ENCODE peak calls at places on chromosomes 3 and 15, in ten cellular contexts. One of them, this sample, is unnamed.

GRCh38 chr3:146585156-146585555 is 20.0 kb downstream of the PLSCR5 start:
- DNase-seq in neuronal stem cell: no peak
- DNase-seq in T-helper 22 cell: no peak
- DNase-seq in activated T-cell treated with anti-CD3 and anti-CD28 coated beads, Interleukin-2, amount 50 U/mL, for 1 hour: no peak
- DNase-seq in dermis microvascular lymphatic vessel endothelial cell: no peak
- DNase-seq in fibroblast of lung: no peak
- DNase-seq in NCI-H1105: no peak
- DNase-seq in stimulated activated naive CD8-positive, alpha-beta T cell treated with anti-CD3 and anti-CD28 coated beads, Interleukin-15, Interleukin-2, amounts not matched to agents 100 U/mL and 50 U/mL, for 24 hours: no peak
- DNase-seq in GDM1: no peak
- DNase-seq in esophagus squamous epithelium: no peak
- DNase-seq in this sample: no peak

GRCh38 chr3:53078656-53079055 is 32.8 kb upstream of the SFMBT1 start:
- DNase-seq in neuronal stem cell: no peak
- DNase-seq in T-helper 22 cell: no peak
- DNase-seq in activated T-cell treated with anti-CD3 and anti-CD28 coated beads, Interleukin-2, amount 50 U/mL, for 1 hour: no peak
- DNase-seq in dermis microvascular lymphatic vessel endothelial cell: no peak
- DNase-seq in fibroblast of lung: no peak
- DNase-seq in NCI-H1105: no peak
- DNase-seq in stimulated activated naive CD8-positive, alpha-beta T cell treated with anti-CD3 and anti-CD28 coated beads, Interleukin-15, Interleukin-2, amounts not matched to agents 100 U/mL and 50 U/mL, for 24 hours: no peak
- DNase-seq in GDM1: no peak
- DNase-seq in esophagus squamous epithelium: no peak
- DNase-seq in this sample: no peak

GRCh38 chr15:101168463-101168824 is 83.4 kb downstream of the CHSY1 start:
- DNase-seq in neuronal stem cell: no peak
- DNase-seq in T-helper 22 cell: no peak
- DNase-seq in activated T-cell treated with anti-CD3 and anti-CD28 coated beads, Interleukin-2, amount 50 U/mL, for 1 hour: no peak
- DNase-seq in dermis microvascular lymphatic vessel endothelial cell: no peak
- DNase-seq in fibroblast of lung: peak
- DNase-seq in NCI-H1105: no peak
- DNase-seq in stimulated activated naive CD8-positive, alpha-beta T cell treated with anti-CD3 and anti-CD28 coated beads, Interleukin-15, Interleukin-2, amounts not matched to agents 100 U/mL and 50 U/mL, for 24 hours: no peak
- DNase-seq in GDM1: no peak
- DNase-seq in esophagus squamous epithelium: no peak
- DNase-seq in this sample: no peak

GRCh38 chr15:58407366-58407765 is 24.4 kb upstream of the LIPC start:
- DNase-seq in neuronal stem cell: no peak
- DNase-seq in T-helper 22 cell: no peak
- DNase-seq in activated T-cell treated with anti-CD3 and anti-CD28 coated beads, Interleukin-2, amount 50 U/mL, for 1 hour: no peak
- DNase-seq in dermis microvascular lymphatic vessel endothelial cell: no peak
- DNase-seq in fibroblast of lung: no peak
- DNase-seq in NCI-H1105: no peak
- DNase-seq in stimulated activated naive CD8-positive, alpha-beta T cell treated with anti-CD3 and anti-CD28 coated beads, Interleukin-15, Interleukin-2, amounts not matched to agents 100 U/mL and 50 U/mL, for 24 hours: no peak
- DNase-seq in GDM1: no peak
- DNase-seq in esophagus squamous epithelium: no peak
- DNase-seq in this sample: no peak

GRCh38 chr3:22960326-22960984 is 242.7 kb upstream of the UBE2E2 start:
- DNase-seq in neuronal stem cell: peak
- DNase-seq in T-helper 22 cell: no peak
- DNase-seq in activated T-cell treated with anti-CD3 and anti-CD28 coated beads, Interleukin-2, amount 50 U/mL, for 1 hour: no peak
- DNase-seq in dermis microvascular lymphatic vessel endothelial cell: peak
- DNase-seq in fibroblast of lung: peak
- DNase-seq in NCI-H1105: peak
- DNase-seq in stimulated activated naive CD8-positive, alpha-beta T cell treated with anti-CD3 and anti-CD28 coated beads, Interleukin-15, Interleukin-2, amounts not matched to agents 100 U/mL and 50 U/mL, for 24 hours: peak
- DNase-seq in GDM1: no peak
- DNase-seq in esophagus squamous epithelium: no peak
- DNase-seq in this sample: peak

GRCh38 chr15:81296673-81297072 is 27.3 kb downstream of the STARD5 start:
- DNase-seq in neuronal stem cell: no peak
- DNase-seq in T-helper 22 cell: peak
- DNase-seq in activated T-cell treated with anti-CD3 and anti-CD28 coated beads, Interleukin-2, amount 50 U/mL, for 1 hour: peak
- DNase-seq in dermis microvascular lymphatic vessel endothelial cell: peak
- DNase-seq in fibroblast of lung: no peak
- DNase-seq in NCI-H1105: no peak
- DNase-seq in stimulated activated naive CD8-positive, alpha-beta T cell treated with anti-CD3 and anti-CD28 coated beads, Interleukin-15, Interleukin-2, amounts not matched to agents 100 U/mL and 50 U/mL, for 24 hours: peak
- DNase-seq in GDM1: peak
- DNase-seq in esophagus squamous epithelium: no peak
- DNase-seq in this sample: no peak

GRCh38 chr3:178585439-178585838 is 49.2 kb downstream of the KCNMB2 start:
- DNase-seq in neuronal stem cell: no peak
- DNase-seq in T-helper 22 cell: no peak
- DNase-seq in activated T-cell treated with anti-CD3 and anti-CD28 coated beads, Interleukin-2, amount 50 U/mL, for 1 hour: no peak
- DNase-seq in dermis microvascular lymphatic vessel endothelial cell: no peak
- DNase-seq in fibroblast of lung: no peak
- DNase-seq in NCI-H1105: no peak
- DNase-seq in stimulated activated naive CD8-positive, alpha-beta T cell treated with anti-CD3 and anti-CD28 coated beads, Interleukin-15, Interleukin-2, amounts not matched to agents 100 U/mL and 50 U/mL, for 24 hours: no peak
- DNase-seq in GDM1: no peak
- DNase-seq in esophagus squamous epithelium: no peak
- DNase-seq in this sample: no peak

GRCh38 chr15:64288577-64288976 is 67.4 kb downstream of the CSNK1G1 start:
- DNase-seq in neuronal stem cell: no peak
- DNase-seq in T-helper 22 cell: no peak
- DNase-seq in activated T-cell treated with anti-CD3 and anti-CD28 coated beads, Interleukin-2, amount 50 U/mL, for 1 hour: no peak
- DNase-seq in dermis microvascular lymphatic vessel endothelial cell: no peak
- DNase-seq in fibroblast of lung: peak
- DNase-seq in NCI-H1105: peak
- DNase-seq in stimulated activated naive CD8-positive, alpha-beta T cell treated with anti-CD3 and anti-CD28 coated beads, Interleukin-15, Interleukin-2, amounts not matched to agents 100 U/mL and 50 U/mL, for 24 hours: no peak
- DNase-seq in GDM1: no peak
- DNase-seq in esophagus squamous epithelium: no peak
- DNase-seq in this sample: no peak

GRCh38 chr3:45123841-45124269 is 22.3 kb downstream of the CDCP1 start:
- DNase-seq in neuronal stem cell: no peak
- DNase-seq in T-helper 22 cell: no peak
- DNase-seq in activated T-cell treated with anti-CD3 and anti-CD28 coated beads, Interleukin-2, amount 50 U/mL, for 1 hour: no peak
- DNase-seq in dermis microvascular lymphatic vessel endothelial cell: no peak
- DNase-seq in fibroblast of lung: peak
- DNase-seq in NCI-H1105: no peak
- DNase-seq in stimulated activated naive CD8-positive, alpha-beta T cell treated with anti-CD3 and anti-CD28 coated beads, Interleukin-15, Interleukin-2, amounts not matched to agents 100 U/mL and 50 U/mL, for 24 hours: no peak
- DNase-seq in GDM1: no peak
- DNase-seq in esophagus squamous epithelium: no peak
- DNase-seq in this sample: no peak

GRCh38 chr15:80379671-80380070 is 24.5 kb upstream of the ARNT2 start:
- DNase-seq in neuronal stem cell: no peak
- DNase-seq in T-helper 22 cell: no peak
- DNase-seq in activated T-cell treated with anti-CD3 and anti-CD28 coated beads, Interleukin-2, amount 50 U/mL, for 1 hour: no peak
- DNase-seq in dermis microvascular lymphatic vessel endothelial cell: no peak
- DNase-seq in fibroblast of lung: peak
- DNase-seq in NCI-H1105: no peak
- DNase-seq in stimulated activated naive CD8-positive, alpha-beta T cell treated with anti-CD3 and anti-CD28 coated beads, Interleukin-15, Interleukin-2, amounts not matched to agents 100 U/mL and 50 U/mL, for 24 hours: no peak
- DNase-seq in GDM1: no peak
- DNase-seq in esophagus squamous epithelium: no peak
- DNase-seq in this sample: no peak